ENCODE peak calls at places on chromosomes 16 and 17, in eight cellular contexts. X, L, P, C, U, G, A and Y are unnamed samples.

GRCh38 chr16:27465483-27465879 is 63.5 kb downstream of the IL21R start:
- DNase-seq in X (no peak), L (no peak), P (no peak), C (no peak), U (no peak), G (no peak), A (no peak), Y (peak; percentile 48)

GRCh38 chr17:76263896-76264295 is 1.3 kb upstream of the UBALD2 start:
- DNase-seq in X (no peak), L (no peak), P (no peak), C (no peak), U (no peak), G (no peak), A (no peak), Y (no peak)

GRCh38 chr17:7631398-7632380 is 1.8 kb downstream of the SHBG start:
- DNase-seq in X (peak; percentile 2), L (no peak), P (no peak), C (no peak), U (no peak), G (no peak), A (no peak), Y (no peak)

GRCh38 chr17:27649929-27650328 is 18.9 kb downstream of the LGALS9 start:
- DNase-seq in X (no peak), L (peak; percentile 38), P (no peak), C (no peak), U (no peak), G (peak; percentile 47), A (no peak), Y (no peak)

GRCh38 chr17:46971647-46972300 is 7.3 kb downstream of the RPRML start:
- DNase-seq in X (no peak), L (no peak), P (no peak), C (no peak), U (no peak), G (no peak), A (no peak), Y (no peak)

GRCh38 chr17:73785466-73785865 is 141.2 kb upstream of the SDK2 start:
- DNase-seq in X (no peak), L (no peak), P (no peak), C (no peak), U (no peak), G (no peak), A (no peak), Y (no peak)

GRCh38 chr16:48367443-48368049 is 17.7 kb downstream of the SIAH1 start:
- DNase-seq in X (no peak), L (no peak), P (no peak), C (no peak), U (no peak), G (no peak), A (no peak), Y (no peak)

GRCh38 chr17:72430611-72431432 is 310.0 kb downstream of the SOX9 start:
- DNase-seq in X (no peak), L (no peak), P (no peak), C (peak; percentile 68), U (no peak), G (no peak), A (no peak), Y (no peak)

GRCh38 chr17:33596904-33597303 is 303.8 kb upstream of the ASIC2 start:
- DNase-seq in X (no peak), L (no peak), P (no peak), C (no peak), U (no peak), G (no peak), A (no peak), Y (no peak)

GRCh38 chr17:58335061-58335731 is 6.6 kb upstream of the TSPOAP1 start:
- DNase-seq in X (no peak), L (no peak), P (no peak), C (no peak), U (no peak), G (no peak), A (no peak), Y (no peak)

GRCh38 chr16:2163211-2163881 is 7.8 kb downstream of the TRAF7 start:
- DNase-seq in X (no peak), L (no peak), P (no peak), C (no peak), U (no peak), G (no peak), A (no peak), Y (peak; percentile 81)

GRCh38 chr17:692116-692515 is 22.5 kb downstream of the VPS53 start:
- DNase-seq in X (no peak), L (no peak), P (no peak), C (no peak), U (no peak), G (no peak), A (no peak), Y (no peak)

GRCh38 chr17:43905985-43906852 is 1.1 kb downstream of the MPP2 start:
- DNase-seq in X (peak; percentile 76), L (peak; percentile 93), P (peak; percentile 51), C (peak; percentile 83), U (peak; percentile 42), G (peak; percentile 73), A (peak; percentile 91), Y (peak; percentile 84)

GRCh38 chr17:64781394-64781793 is 119.3 kb upstream of the SMURF2 start:
- DNase-seq in X (peak; percentile 36), L (no peak), P (peak; percentile 47), C (peak; percentile 49), U (no peak), G (peak; percentile 61), A (peak; percentile 79), Y (peak; percentile 51)

GRCh38 chr17:77425791-77426641 is 285.2 kb downstream of the SEC14L1 start:
- DNase-seq in X (peak; percentile 59), L (peak; percentile 86), P (no peak), C (peak; percentile 42), U (no peak), G (no peak), A (peak; percentile 80), Y (peak; percentile 90)

GRCh38 chr16:70402916-70403659 is 35.8 kb downstream of the ST3GAL2 start:
- DNase-seq in X (no peak), L (no peak), P (no peak), C (no peak), U (no peak), G (no peak), A (no peak), Y (no peak)

GRCh38 chr16:81505011-81505660 is 60.5 kb downstream of the CMIP start:
- DNase-seq in X (no peak), L (peak; percentile 24), P (no peak), C (peak; percentile 58), U (no peak), G (peak; percentile 41), A (no peak), Y (no peak)

GRCh38 chr16:2091722-2092620 is 43.7 kb downstream of the PKD1 start:
- DNase-seq in X (no peak), L (no peak), P (no peak), C (no peak), U (no peak), G (no peak), A (no peak), Y (peak; percentile 37)

GRCh38 chr16:12646490-12647274 is 157.0 kb downstream of the CPPED1 start:
- DNase-seq in X (no peak), L (no peak), P (no peak), C (no peak), U (no peak), G (no peak), A (no peak), Y (no peak)

GRCh38 chr17:250487-251300 is 69.2 kb upstream of the DOC2B start:
- DNase-seq in X (no peak), L (no peak), P (no peak), C (no peak), U (no peak), G (no peak), A (peak; percentile 28), Y (no peak)

GRCh38 chr16:28092721-28093382 is 29.3 kb upstream of the GSG1L start:
- DNase-seq in X (no peak), L (no peak), P (no peak), C (peak; percentile 56), U (no peak), G (no peak), A (no peak), Y (no peak)

GRCh38 chr17:416293-417206 is 63.9 kb upstream of the RPH3AL start:
- DNase-seq in X (no peak), L (no peak), P (peak; percentile 30), C (no peak), U (no peak), G (no peak), A (no peak), Y (no peak)

GRCh38 chr17:67246398-67246647 is 1.3 kb upstream of the HELZ start:
- DNase-seq in X (no peak), L (no peak), P (no peak), C (no peak), U (peak; percentile 2), G (no peak), A (no peak), Y (no peak)

GRCh38 chr17:62801553-62801952 is 6.6 kb downstream of the MARCHF10 start:
- DNase-seq in X (no peak), L (no peak), P (no peak), C (no peak), U (no peak), G (no peak), A (no peak), Y (no peak)

GRCh38 chr17:44005865-44006580 is 1.6 kb downstream of the NAGS start:
- DNase-seq in X (no peak), L (no peak), P (peak; percentile 36), C (peak; percentile 78), U (no peak), G (peak; percentile 55), A (peak; percentile 68), Y (peak; percentile 61)

GRCh38 chr17:9389116-9389515 is 186.5 kb downstream of the STX8 start:
- DNase-seq in X (peak; percentile 34), L (no peak), P (no peak), C (no peak), U (no peak), G (peak; percentile 42), A (no peak), Y (peak; percentile 47)